ENCODE peak calls at places on chromosomes 2 and 18, in eight cellular contexts. One of them, this sample, is unnamed.

GRCh38 chr2:119408221-119408619 is 23.4 kb upstream of the TMEM37 start:
- DNase-seq in GM23248: peak; percentile 24
- DNase-seq in transverse colon: peak; percentile 51
- DNase-seq in psoas muscle: no peak
- DNase-seq in SJSA1: no peak
- DNase-seq in heart left ventricle: no peak
- DNase-seq in mesendoderm: peak; percentile 93
- DNase-seq in fibroblast of lung: no peak
- DNase-seq in this sample: peak; percentile 62

GRCh38 chr2:101987832-101988231 is 3.9 kb upstream of the IL1R2 start:
- DNase-seq in GM23248: peak; percentile 26
- DNase-seq in transverse colon: no peak
- DNase-seq in psoas muscle: no peak
- DNase-seq in SJSA1: no peak
- DNase-seq in heart left ventricle: no peak
- DNase-seq in mesendoderm: no peak
- DNase-seq in fibroblast of lung: no peak
- DNase-seq in this sample: no peak

GRCh38 chr18:27695509-27695908 is 481.4 kb downstream of the CDH2 start:
- DNase-seq in GM23248: no peak
- DNase-seq in transverse colon: no peak
- DNase-seq in psoas muscle: no peak
- DNase-seq in SJSA1: no peak
- DNase-seq in heart left ventricle: no peak
- DNase-seq in mesendoderm: peak; percentile 60
- DNase-seq in fibroblast of lung: peak; percentile 50
- DNase-seq in this sample: no peak

GRCh38 chr2:113283704-113284284 is 5.1 kb upstream of the PAX8 start:
- DNase-seq in GM23248: peak; percentile 94
- DNase-seq in transverse colon: peak; percentile 50
- DNase-seq in psoas muscle: no peak
- DNase-seq in SJSA1: peak; percentile 100
- DNase-seq in heart left ventricle: no peak
- DNase-seq in mesendoderm: peak; percentile 59
- DNase-seq in fibroblast of lung: peak; percentile 96
- DNase-seq in this sample: peak; percentile 64

GRCh38 chr18:23220355-23220754 is 85.1 kb downstream of the CABLES1 start:
- DNase-seq in GM23248: no peak
- DNase-seq in transverse colon: no peak
- DNase-seq in psoas muscle: no peak
- DNase-seq in SJSA1: no peak
- DNase-seq in heart left ventricle: no peak
- DNase-seq in mesendoderm: no peak
- DNase-seq in fibroblast of lung: no peak
- DNase-seq in this sample: no peak

GRCh38 chr2:100285691-100286090 is 36.6 kb downstream of the LONRF2 start:
- DNase-seq in GM23248: peak; percentile 51
- DNase-seq in transverse colon: no peak
- DNase-seq in psoas muscle: no peak
- DNase-seq in SJSA1: peak; percentile 16
- DNase-seq in heart left ventricle: no peak
- DNase-seq in mesendoderm: peak; percentile 42
- DNase-seq in fibroblast of lung: peak; percentile 93
- DNase-seq in this sample: no peak

GRCh38 chr2:229370484-229370883 is 99.4 kb upstream of the PID1 start:
- DNase-seq in GM23248: peak; percentile 78
- DNase-seq in transverse colon: no peak
- DNase-seq in psoas muscle: no peak
- DNase-seq in SJSA1: no peak
- DNase-seq in heart left ventricle: no peak
- DNase-seq in mesendoderm: no peak
- DNase-seq in fibroblast of lung: peak; percentile 62
- DNase-seq in this sample: no peak

GRCh38 chr2:4915348-4915747 is 776.8 kb upstream of the SOX11 start:
- DNase-seq in GM23248: no peak
- DNase-seq in transverse colon: no peak
- DNase-seq in psoas muscle: no peak
- DNase-seq in SJSA1: no peak
- DNase-seq in heart left ventricle: no peak
- DNase-seq in mesendoderm: no peak
- DNase-seq in fibroblast of lung: no peak
- DNase-seq in this sample: no peak

GRCh38 chr2:45024600-45025291 is 15.5 kb upstream of the SIX2 start:
- DNase-seq in GM23248: peak; percentile 93
- DNase-seq in transverse colon: no peak
- DNase-seq in psoas muscle: peak; percentile 71
- DNase-seq in SJSA1: peak; percentile 96
- DNase-seq in heart left ventricle: no peak
- DNase-seq in mesendoderm: peak; percentile 73
- DNase-seq in fibroblast of lung: peak; percentile 84
- DNase-seq in this sample: peak; percentile 75

GRCh38 chr18:25298853-25299274 is 53.1 kb downstream of the ZNF521 start:
- DNase-seq in GM23248: peak; percentile 94
- DNase-seq in transverse colon: no peak
- DNase-seq in psoas muscle: peak; percentile 74
- DNase-seq in SJSA1: peak; percentile 41
- DNase-seq in heart left ventricle: peak; percentile 71
- DNase-seq in mesendoderm: no peak
- DNase-seq in fibroblast of lung: peak; percentile 93
- DNase-seq in this sample: no peak

GRCh38 chr2:217899231-217900009 is 103.4 kb downstream of the TNS1 start:
- DNase-seq in GM23248: peak; percentile 97
- DNase-seq in transverse colon: peak; percentile 72
- DNase-seq in psoas muscle: peak; percentile 90
- DNase-seq in SJSA1: peak; percentile 71
- DNase-seq in heart left ventricle: no peak
- DNase-seq in mesendoderm: peak; percentile 92
- DNase-seq in fibroblast of lung: peak; percentile 89
- DNase-seq in this sample: peak; percentile 86

GRCh38 chr2:2699117-2699497 is 368.0 kb upstream of the MYT1L start:
- DNase-seq in GM23248: no peak
- DNase-seq in transverse colon: no peak
- DNase-seq in psoas muscle: no peak
- DNase-seq in SJSA1: no peak
- DNase-seq in heart left ventricle: no peak
- DNase-seq in mesendoderm: peak; percentile 32
- DNase-seq in fibroblast of lung: no peak
- DNase-seq in this sample: no peak

GRCh38 chr2:105261061-105261460 is 19.5 kb downstream of the GPR45 start:
- DNase-seq in GM23248: peak; percentile 96
- DNase-seq in transverse colon: no peak
- DNase-seq in psoas muscle: no peak
- DNase-seq in SJSA1: peak; percentile 94
- DNase-seq in heart left ventricle: no peak
- DNase-seq in mesendoderm: no peak
- DNase-seq in fibroblast of lung: peak; percentile 99
- DNase-seq in this sample: no peak

GRCh38 chr2:176281267-176281666 is 12.0 kb downstream of the MTX2 start:
- DNase-seq in GM23248: peak; percentile 88
- DNase-seq in transverse colon: no peak
- DNase-seq in psoas muscle: no peak
- DNase-seq in SJSA1: no peak
- DNase-seq in heart left ventricle: no peak
- DNase-seq in mesendoderm: no peak
- DNase-seq in fibroblast of lung: peak; percentile 81
- DNase-seq in this sample: no peak

GRCh38 chr2:236546561-236546961 is 23.1 kb upstream of the ACKR3 start:
- DNase-seq in GM23248: no peak
- DNase-seq in transverse colon: no peak
- DNase-seq in psoas muscle: no peak
- DNase-seq in SJSA1: no peak
- DNase-seq in heart left ventricle: no peak
- DNase-seq in mesendoderm: no peak
- DNase-seq in fibroblast of lung: no peak
- DNase-seq in this sample: no peak

GRCh38 chr2:41698787-41699422 is 348.9 kb upstream of the PKDCC start:
- DNase-seq in GM23248: peak; percentile 6
- DNase-seq in transverse colon: peak; percentile 15
- DNase-seq in psoas muscle: peak; percentile 55
- DNase-seq in SJSA1: no peak
- DNase-seq in heart left ventricle: peak; percentile 66
- DNase-seq in mesendoderm: peak; percentile 47
- DNase-seq in fibroblast of lung: peak; percentile 1
- DNase-seq in this sample: peak; percentile 86

GRCh38 chr2:85504434-85505261 is 34.3 kb upstream of the MAT2A start:
- DNase-seq in GM23248: peak; percentile 97
- DNase-seq in transverse colon: no peak
- DNase-seq in psoas muscle: peak; percentile 83
- DNase-seq in SJSA1: peak; percentile 45
- DNase-seq in heart left ventricle: no peak
- DNase-seq in mesendoderm: no peak
- DNase-seq in fibroblast of lung: peak; percentile 98
- DNase-seq in this sample: no peak

GRCh38 chr18:2207294-2207693 is 364.0 kb downstream of the METTL4 start:
- DNase-seq in GM23248: no peak
- DNase-seq in transverse colon: no peak
- DNase-seq in psoas muscle: no peak
- DNase-seq in SJSA1: no peak
- DNase-seq in heart left ventricle: no peak
- DNase-seq in mesendoderm: no peak
- DNase-seq in fibroblast of lung: no peak
- DNase-seq in this sample: no peak

GRCh38 chr2:65027611-65028244 is 28.5 kb upstream of the CEP68 start:
- DNase-seq in GM23248: no peak
- DNase-seq in transverse colon: no peak
- DNase-seq in psoas muscle: no peak
- DNase-seq in SJSA1: no peak
- DNase-seq in heart left ventricle: no peak
- DNase-seq in mesendoderm: no peak
- DNase-seq in fibroblast of lung: no peak
- DNase-seq in this sample: no peak
- H3K4me1 ChIP-seq in GM23248: peaks cover 14% of the 10 kb centered on the region
- H3K4me1 ChIP-seq in transverse colon: peaks cover 24% of the 10 kb centered on the region
- H3K4me1 ChIP-seq in psoas muscle: peaks cover 14% of the 10 kb centered on the region
- H3K4me1 ChIP-seq in SJSA1: peaks cover 12% of the 10 kb centered on the region
- H3K4me1 ChIP-seq in heart left ventricle: peaks cover 15% of the 10 kb centered on the region
- H3K4me1 ChIP-seq in mesendoderm: no peaks in the 10 kb centered on the region
- H3K4me1 ChIP-seq in fibroblast of lung: no peaks in the 10 kb centered on the region
- H3K4me1 ChIP-seq in this sample: peaks cover 6% of the 10 kb centered on the region

GRCh38 chr2:98937906-98938305 is 1.9 kb upstream of the CRACDL start:
- DNase-seq in GM23248: no peak
- DNase-seq in transverse colon: no peak
- DNase-seq in psoas muscle: no peak
- DNase-seq in SJSA1: no peak
- DNase-seq in heart left ventricle: no peak
- DNase-seq in mesendoderm: no peak
- DNase-seq in fibroblast of lung: no peak
- DNase-seq in this sample: no peak

GRCh38 chr2:98935111-98935770 is 784 bp downstream of the CRACDL start:
- DNase-seq in GM23248: no peak
- DNase-seq in transverse colon: no peak
- DNase-seq in psoas muscle: no peak
- DNase-seq in SJSA1: no peak
- DNase-seq in heart left ventricle: no peak
- DNase-seq in mesendoderm: no peak
- DNase-seq in fibroblast of lung: no peak
- DNase-seq in this sample: no peak

GRCh38 chr2:98936133-98936916 is at the start of gene CRACDL:
- DNase-seq in GM23248: peak; percentile 69
- DNase-seq in transverse colon: no peak
- DNase-seq in psoas muscle: no peak
- DNase-seq in SJSA1: no peak
- DNase-seq in heart left ventricle: no peak
- DNase-seq in mesendoderm: peak; percentile 49
- DNase-seq in fibroblast of lung: peak; percentile 44
- DNase-seq in this sample: no peak

GRCh38 chr2:98935777-98936132 is 270 bp downstream of the CRACDL start:
- DNase-seq in GM23248: no peak
- DNase-seq in transverse colon: no peak
- DNase-seq in psoas muscle: no peak
- DNase-seq in SJSA1: no peak
- DNase-seq in heart left ventricle: no peak
- DNase-seq in mesendoderm: no peak
- DNase-seq in fibroblast of lung: no peak
- DNase-seq in this sample: no peak

GRCh38 chr2:98936917-98937351 is 909 bp upstream of the CRACDL start:
- DNase-seq in GM23248: no peak
- DNase-seq in transverse colon: no peak
- DNase-seq in psoas muscle: no peak
- DNase-seq in SJSA1: no peak
- DNase-seq in heart left ventricle: no peak
- DNase-seq in mesendoderm: peak; percentile 35
- DNase-seq in fibroblast of lung: no peak
- DNase-seq in this sample: no peak
- H3K4me3 ChIP-seq in GM23248: peak overlapping the region; percentile 46
- H3K4me3 ChIP-seq in transverse colon: peak overlapping the region; percentile 35
- H3K4me3 ChIP-seq in psoas muscle: peak overlapping the region; percentile 65
- H3K4me3 ChIP-seq in SJSA1: no peak overlapping the region
- H3K4me3 ChIP-seq in heart left ventricle: peak overlapping the region; percentile 52
- H3K4me3 ChIP-seq in mesendoderm: no peak overlapping the region
- H3K4me3 ChIP-seq in fibroblast of lung: no peak overlapping the region
- H3K4me3 ChIP-seq in this sample: peak overlapping the region; percentile 44

GRCh38 chr18:79186649-79187048 is 117.5 kb downstream of the ATP9B start:
- DNase-seq in GM23248: no peak
- DNase-seq in transverse colon: no peak
- DNase-seq in psoas muscle: no peak
- DNase-seq in SJSA1: no peak
- DNase-seq in heart left ventricle: no peak
- DNase-seq in mesendoderm: no peak
- DNase-seq in fibroblast of lung: no peak
- DNase-seq in this sample: no peak

GRCh38 chr18:79178044-79178632 is 108.9 kb downstream of the ATP9B start:
- DNase-seq in GM23248: no peak
- DNase-seq in transverse colon: no peak
- DNase-seq in psoas muscle: no peak
- DNase-seq in SJSA1: no peak
- DNase-seq in heart left ventricle: no peak
- DNase-seq in mesendoderm: no peak
- DNase-seq in fibroblast of lung: no peak
- DNase-seq in this sample: no peak

DNA sequence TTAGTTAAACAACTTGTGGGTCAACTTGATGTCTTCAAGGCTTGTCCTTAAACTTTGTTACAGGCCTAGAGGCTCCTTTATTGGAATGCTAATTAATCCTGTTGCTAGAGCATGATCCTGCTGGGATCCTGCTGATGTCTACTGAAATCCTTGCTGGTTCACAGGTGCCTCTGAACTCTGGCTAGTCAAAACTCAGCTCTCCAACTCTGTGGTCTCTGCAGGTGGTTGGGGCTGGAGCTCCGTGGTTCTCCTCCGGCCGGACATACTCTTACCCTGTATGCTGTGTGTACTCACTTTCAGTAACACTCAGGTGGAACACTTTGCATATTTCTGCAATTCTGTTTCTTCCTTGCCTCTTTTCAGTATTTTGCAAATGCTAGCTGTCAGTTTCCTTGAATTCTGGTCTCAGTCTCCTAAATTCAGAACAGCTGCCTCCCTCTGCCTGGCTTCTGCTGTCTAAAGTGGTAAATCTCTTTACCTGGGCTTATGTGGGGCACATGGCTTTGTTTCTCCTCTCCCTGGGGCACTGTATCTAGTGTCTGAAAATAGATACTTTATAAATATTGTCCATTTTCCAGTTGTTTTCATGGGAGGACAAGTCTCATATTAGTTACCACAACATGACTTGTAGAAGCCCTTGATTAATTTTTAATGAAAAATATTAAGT is 113.0 kb downstream of the ATP9B start:
- DNase-seq in GM23248: no peak
- DNase-seq in transverse colon: peak; percentile 17
- DNase-seq in psoas muscle: no peak
- DNase-seq in SJSA1: no peak
- DNase-seq in heart left ventricle: no peak
- DNase-seq in mesendoderm: peak; percentile 33
- DNase-seq in fibroblast of lung: no peak
- DNase-seq in this sample: no peak
- H3K4me1 ChIP-seq in GM23248: peaks cover 7% of the 10 kb centered on the region
- H3K4me1 ChIP-seq in transverse colon: no peaks in the 10 kb centered on the region
- H3K4me1 ChIP-seq in psoas muscle: no peaks in the 10 kb centered on the region
- H3K4me1 ChIP-seq in SJSA1: no peaks in the 10 kb centered on the region
- H3K4me1 ChIP-seq in heart left ventricle: peaks cover 2% of the 10 kb centered on the region
- H3K4me1 ChIP-seq in mesendoderm: peaks cover 3% of the 10 kb centered on the region
- H3K4me1 ChIP-seq in fibroblast of lung: no peaks in the 10 kb centered on the region
- H3K4me1 ChIP-seq in this sample: no peaks in the 10 kb centered on the region

GRCh38 chr2:147511491-147511948 is 333.3 kb upstream of the ACVR2A start:
- DNase-seq in GM23248: peak; percentile 56
- DNase-seq in transverse colon: no peak
- DNase-seq in psoas muscle: peak; percentile 69
- DNase-seq in SJSA1: no peak
- DNase-seq in heart left ventricle: peak; percentile 64
- DNase-seq in mesendoderm: peak; percentile 44
- DNase-seq in fibroblast of lung: peak; percentile 26
- DNase-seq in this sample: peak; percentile 65
- H3K4me3 ChIP-seq in GM23248: peak overlapping the region; percentile 31
- H3K4me3 ChIP-seq in transverse colon: no peak overlapping the region
- H3K4me3 ChIP-seq in psoas muscle: no peak overlapping the region
- H3K4me3 ChIP-seq in SJSA1: no peak overlapping the region
- H3K4me3 ChIP-seq in heart left ventricle: no peak overlapping the region
- H3K4me3 ChIP-seq in mesendoderm: no peak overlapping the region
- H3K4me3 ChIP-seq in fibroblast of lung: no peak overlapping the region
- H3K4me3 ChIP-seq in this sample: no peak overlapping the region

This sample was measured in right cardiac atrium.